ENCODE peak calls at places on chromosomes 11 and 22, in eight cellular contexts. One of them, this sample, is unnamed.

GRCh38 chr11:44899959-44900358 is 50.7 kb downstream of the TP53I11 start:
- DNase-seq in spleen: no peak
- DNase-seq in fibroblast of lung: peak; percentile 75
- DNase-seq in fibroblast of mammary gland: peak; percentile 79
- DNase-seq in right lobe of liver: no peak
- DNase-seq in H7: peak; percentile 90
- DNase-seq in IMR-90: peak; percentile 71
- DNase-seq in Jurkat, Clone E6-1: peak; percentile 84
- DNase-seq in this sample: peak; percentile 28

GRCh38 chr11:69745201-69745600 is 29.9 kb downstream of the FGF4 start:
- DNase-seq in spleen: no peak
- DNase-seq in fibroblast of lung: no peak
- DNase-seq in fibroblast of mammary gland: no peak
- DNase-seq in right lobe of liver: no peak
- DNase-seq in H7: no peak
- DNase-seq in IMR-90: no peak
- DNase-seq in Jurkat, Clone E6-1: no peak
- DNase-seq in this sample: no peak

GRCh38 chr11:14244926-14245325 is 114.1 kb downstream of the RRAS2 start:
- DNase-seq in spleen: no peak
- DNase-seq in fibroblast of lung: no peak
- DNase-seq in fibroblast of mammary gland: no peak
- DNase-seq in right lobe of liver: no peak
- DNase-seq in H7: no peak
- DNase-seq in IMR-90: no peak
- DNase-seq in Jurkat, Clone E6-1: no peak
- DNase-seq in this sample: no peak

GRCh38 chr11:61745796-61746653 is 6.4 kb upstream of the MYRF start:
- DNase-seq in spleen: no peak
- DNase-seq in fibroblast of lung: no peak
- DNase-seq in fibroblast of mammary gland: no peak
- DNase-seq in right lobe of liver: no peak
- DNase-seq in H7: no peak
- DNase-seq in IMR-90: no peak
- DNase-seq in Jurkat, Clone E6-1: no peak
- DNase-seq in this sample: no peak

GRCh38 chr11:85756401-85757200 is 54.3 kb downstream of the SYTL2 start:
- DNase-seq in spleen: no peak
- DNase-seq in fibroblast of lung: no peak
- DNase-seq in fibroblast of mammary gland: no peak
- DNase-seq in right lobe of liver: no peak
- DNase-seq in H7: no peak
- DNase-seq in IMR-90: no peak
- DNase-seq in Jurkat, Clone E6-1: no peak
- DNase-seq in this sample: peak; percentile 36

GRCh38 chr11:110573411-110573810 is 138.8 kb downstream of the ARHGAP20 start:
- DNase-seq in spleen: no peak
- DNase-seq in fibroblast of lung: no peak
- DNase-seq in fibroblast of mammary gland: no peak
- DNase-seq in right lobe of liver: no peak
- DNase-seq in H7: no peak
- DNase-seq in IMR-90: no peak
- DNase-seq in Jurkat, Clone E6-1: no peak
- DNase-seq in this sample: no peak

GRCh38 chr22:20430101-20430640 is 7.5 kb downstream of the SCARF2 start:
- DNase-seq in spleen: peak; percentile 77
- DNase-seq in fibroblast of lung: no peak
- DNase-seq in fibroblast of mammary gland: no peak
- DNase-seq in right lobe of liver: no peak
- DNase-seq in H7: peak; percentile 80
- DNase-seq in IMR-90: no peak
- DNase-seq in Jurkat, Clone E6-1: no peak
- DNase-seq in this sample: no peak

GRCh38 chr22:32380991-32381390 is 23.3 kb downstream of the RFPL3 start:
- DNase-seq in spleen: no peak
- DNase-seq in fibroblast of lung: peak; percentile 13
- DNase-seq in fibroblast of mammary gland: no peak
- DNase-seq in right lobe of liver: no peak
- DNase-seq in H7: no peak
- DNase-seq in IMR-90: peak; percentile 27
- DNase-seq in Jurkat, Clone E6-1: no peak
- DNase-seq in this sample: peak; percentile 60

GRCh38 chr11:91790346-91790745 is 434.3 kb upstream of the FAT3 start:
- DNase-seq in spleen: no peak
- DNase-seq in fibroblast of lung: no peak
- DNase-seq in fibroblast of mammary gland: no peak
- DNase-seq in right lobe of liver: no peak
- DNase-seq in H7: no peak
- DNase-seq in IMR-90: no peak
- DNase-seq in Jurkat, Clone E6-1: no peak
- DNase-seq in this sample: no peak

GRCh38 chr22:19984201-19984753 is 32.3 kb downstream of the ARVCF start:
- DNase-seq in spleen: peak; percentile 69
- DNase-seq in fibroblast of lung: peak; percentile 79
- DNase-seq in fibroblast of mammary gland: peak; percentile 67
- DNase-seq in right lobe of liver: no peak
- DNase-seq in H7: no peak
- DNase-seq in IMR-90: peak; percentile 79
- DNase-seq in Jurkat, Clone E6-1: no peak
- DNase-seq in this sample: peak; percentile 96

GRCh38 chr11:28343304-28344233 is 235.4 kb downstream of the METTL15 start:
- DNase-seq in spleen: no peak
- DNase-seq in fibroblast of lung: peak; percentile 88
- DNase-seq in fibroblast of mammary gland: peak; percentile 86
- DNase-seq in right lobe of liver: no peak
- DNase-seq in H7: no peak
- DNase-seq in IMR-90: peak; percentile 95
- DNase-seq in Jurkat, Clone E6-1: peak; percentile 62
- DNase-seq in this sample: peak; percentile 71

GRCh38 chr11:7593476-7593875 is 79.7 kb downstream of the PPFIBP2 start:
- DNase-seq in spleen: no peak
- DNase-seq in fibroblast of lung: no peak
- DNase-seq in fibroblast of mammary gland: no peak
- DNase-seq in right lobe of liver: no peak
- DNase-seq in H7: no peak
- DNase-seq in IMR-90: no peak
- DNase-seq in Jurkat, Clone E6-1: no peak
- DNase-seq in this sample: no peak

GRCh38 chr11:107821199-107821926 is 37.2 kb downstream of the SLC35F2 start:
- DNase-seq in spleen: no peak
- DNase-seq in fibroblast of lung: peak; percentile 75
- DNase-seq in fibroblast of mammary gland: peak; percentile 40
- DNase-seq in right lobe of liver: no peak
- DNase-seq in H7: no peak
- DNase-seq in IMR-90: peak; percentile 50
- DNase-seq in Jurkat, Clone E6-1: no peak
- DNase-seq in this sample: no peak

GRCh38 chr22:31969789-31970489 is 25.6 kb downstream of the YWHAH start:
- DNase-seq in spleen: peak; percentile 84
- DNase-seq in fibroblast of lung: peak; percentile 62
- DNase-seq in fibroblast of mammary gland: peak; percentile 65
- DNase-seq in right lobe of liver: peak; percentile 76
- DNase-seq in H7: peak; percentile 92
- DNase-seq in IMR-90: peak; percentile 66
- DNase-seq in Jurkat, Clone E6-1: no peak
- DNase-seq in this sample: peak; percentile 93

GRCh38 chr11:36394056-36394455 is 98.0 kb downstream of the PRR5L start:
- DNase-seq in spleen: no peak
- DNase-seq in fibroblast of lung: no peak
- DNase-seq in fibroblast of mammary gland: no peak
- DNase-seq in right lobe of liver: peak; percentile 5
- DNase-seq in H7: no peak
- DNase-seq in IMR-90: no peak
- DNase-seq in Jurkat, Clone E6-1: peak; percentile 44
- DNase-seq in this sample: no peak

GRCh38 chr11:15970506-15971214 is 385.7 kb downstream of the SOX6 start:
- DNase-seq in spleen: no peak
- DNase-seq in fibroblast of lung: no peak
- DNase-seq in fibroblast of mammary gland: no peak
- DNase-seq in right lobe of liver: no peak
- DNase-seq in H7: no peak
- DNase-seq in IMR-90: no peak
- DNase-seq in Jurkat, Clone E6-1: no peak
- DNase-seq in this sample: no peak

GRCh38 chr11:86241956-86242525 is 2.5 kb upstream of the EED start:
- DNase-seq in spleen: no peak
- DNase-seq in fibroblast of lung: no peak
- DNase-seq in fibroblast of mammary gland: no peak
- DNase-seq in right lobe of liver: no peak
- DNase-seq in H7: no peak
- DNase-seq in IMR-90: no peak
- DNase-seq in Jurkat, Clone E6-1: no peak
- DNase-seq in this sample: no peak

GRCh38 chr11:110430267-110431211 is 791 bp downstream of the FDX1 start:
- DNase-seq in spleen: no peak
- DNase-seq in fibroblast of lung: peak; percentile 36
- DNase-seq in fibroblast of mammary gland: peak; percentile 48
- DNase-seq in right lobe of liver: peak; percentile 90
- DNase-seq in H7: no peak
- DNase-seq in IMR-90: peak; percentile 56
- DNase-seq in Jurkat, Clone E6-1: no peak
- DNase-seq in this sample: peak; percentile 57

GRCh38 chr11:74988541-74989268 is at the start of gene NEU3:
- DNase-seq in spleen: peak; percentile 96
- DNase-seq in fibroblast of lung: peak; percentile 79
- DNase-seq in fibroblast of mammary gland: peak; percentile 65
- DNase-seq in right lobe of liver: peak; percentile 90
- DNase-seq in H7: peak; percentile 95
- DNase-seq in IMR-90: peak; percentile 69
- DNase-seq in Jurkat, Clone E6-1: peak; percentile 86
- DNase-seq in this sample: peak; percentile 86

GRCh38 chr11:12454782-12455181 is 77.4 kb downstream of the PARVA start:
- DNase-seq in spleen: no peak
- DNase-seq in fibroblast of lung: peak; percentile 34
- DNase-seq in fibroblast of mammary gland: peak; percentile 40
- DNase-seq in right lobe of liver: no peak
- DNase-seq in H7: no peak
- DNase-seq in IMR-90: peak; percentile 58
- DNase-seq in Jurkat, Clone E6-1: no peak
- DNase-seq in this sample: peak; percentile 42

GRCh38 chr11:24779791-24780190 is 282.9 kb downstream of the LUZP2 start:
- DNase-seq in spleen: no peak
- DNase-seq in fibroblast of lung: no peak
- DNase-seq in fibroblast of mammary gland: no peak
- DNase-seq in right lobe of liver: no peak
- DNase-seq in H7: peak; percentile 2
- DNase-seq in IMR-90: no peak
- DNase-seq in Jurkat, Clone E6-1: no peak
- DNase-seq in this sample: peak; percentile 17

DNA sequence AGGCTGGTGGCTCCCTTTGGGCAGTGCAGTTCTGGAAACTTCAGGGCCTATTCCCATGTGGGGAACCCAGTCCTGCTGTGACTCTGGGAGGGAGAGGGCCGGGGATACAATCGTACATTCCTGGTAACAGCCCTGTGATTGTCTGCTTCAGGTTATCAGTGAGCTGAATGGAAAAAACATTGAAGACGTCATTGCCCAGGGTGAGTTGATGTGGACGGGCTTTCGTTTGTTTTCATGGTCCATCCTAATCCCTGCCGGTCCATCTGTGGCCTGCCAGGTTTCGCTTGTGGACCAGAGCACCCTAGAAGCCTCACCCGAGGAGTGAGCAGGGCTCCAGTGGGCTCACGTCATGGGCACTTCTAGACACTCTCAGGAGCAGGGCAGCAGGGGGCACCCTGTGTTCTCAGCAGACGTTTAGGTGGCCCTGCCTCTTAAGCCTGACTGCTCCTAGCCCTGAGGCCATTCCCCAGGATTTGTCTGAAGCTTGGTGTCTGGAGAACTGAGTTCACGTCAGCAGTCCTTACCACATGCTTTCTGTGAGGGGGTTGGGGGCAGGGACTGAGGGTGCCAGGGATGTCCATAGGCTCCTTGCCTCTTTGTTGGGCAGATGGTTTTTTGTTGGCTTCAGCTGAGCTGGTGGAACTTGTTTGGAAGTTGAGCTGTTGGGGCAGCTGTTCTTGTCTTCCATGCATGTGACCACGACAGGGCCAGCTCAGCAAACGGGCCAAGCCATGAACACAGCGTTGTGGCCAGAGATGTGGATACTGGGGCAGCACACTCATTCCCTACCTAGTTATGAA is 1.9 kb downstream of the RPLP2 start:
- DNase-seq in spleen: no peak
- DNase-seq in fibroblast of lung: no peak
- DNase-seq in fibroblast of mammary gland: peak; percentile 32
- DNase-seq in right lobe of liver: no peak
- DNase-seq in H7: no peak
- DNase-seq in IMR-90: no peak
- DNase-seq in Jurkat, Clone E6-1: no peak
- DNase-seq in this sample: peak; percentile 50
- H3K4me3 ChIP-seq in spleen: no peak overlapping the region
- H3K4me3 ChIP-seq in fibroblast of lung: peak overlapping the region; percentile 78
- H3K4me3 ChIP-seq in fibroblast of mammary gland: peak overlapping the region; percentile 92
- H3K4me3 ChIP-seq in right lobe of liver: no peak overlapping the region
- H3K4me3 ChIP-seq in H7: no peak overlapping the region
- H3K4me3 ChIP-seq in IMR-90: no peak overlapping the region
- H3K4me3 ChIP-seq in Jurkat, Clone E6-1: peak overlapping the region; percentile 99
- H3K4me3 ChIP-seq in this sample: peak overlapping the region; percentile 92

GRCh38 chr11:115255006-115255762 is 249.0 kb downstream of the CADM1 start:
- DNase-seq in spleen: no peak
- DNase-seq in fibroblast of lung: peak; percentile 38
- DNase-seq in fibroblast of mammary gland: no peak
- DNase-seq in right lobe of liver: no peak
- DNase-seq in H7: no peak
- DNase-seq in IMR-90: no peak
- DNase-seq in Jurkat, Clone E6-1: no peak
- DNase-seq in this sample: no peak
- H3K4me3 ChIP-seq in spleen: no peak overlapping the region
- H3K4me3 ChIP-seq in fibroblast of lung: no peak overlapping the region
- H3K4me3 ChIP-seq in fibroblast of mammary gland: no peak overlapping the region
- H3K4me3 ChIP-seq in right lobe of liver: no peak overlapping the region
- H3K4me3 ChIP-seq in H7: no peak overlapping the region
- H3K4me3 ChIP-seq in IMR-90: no peak overlapping the region
- H3K4me3 ChIP-seq in Jurkat, Clone E6-1: no peak overlapping the region
- H3K4me3 ChIP-seq in this sample: no peak overlapping the region

DNA sequence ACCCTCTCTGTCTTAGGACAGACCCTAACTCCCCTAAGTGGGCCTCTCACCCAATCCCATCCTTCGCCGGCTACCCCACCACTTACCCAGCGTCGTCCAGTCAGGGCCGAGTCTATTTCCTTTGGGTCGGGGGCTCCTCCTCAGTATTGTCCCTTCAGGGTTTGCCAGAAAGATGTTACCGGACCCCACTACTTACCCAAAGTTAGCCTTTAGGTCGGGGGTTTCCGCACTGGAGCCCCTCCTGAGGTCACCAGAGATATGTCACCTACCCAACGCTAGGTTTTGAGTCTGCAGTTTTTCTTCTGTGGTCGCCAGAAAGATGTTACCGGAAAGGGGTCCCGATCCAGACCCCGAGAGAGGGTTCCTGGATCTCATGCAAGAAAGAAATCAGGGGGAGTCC is 17.9 kb upstream of the B4GALNT4 start:
- DNase-seq in spleen: peak; percentile 65
- DNase-seq in fibroblast of lung: no peak
- DNase-seq in fibroblast of mammary gland: no peak
- DNase-seq in right lobe of liver: no peak
- DNase-seq in H7: no peak
- DNase-seq in IMR-90: no peak
- DNase-seq in Jurkat, Clone E6-1: no peak
- DNase-seq in this sample: no peak
- H3K4me3 ChIP-seq in spleen: no peak overlapping the region
- H3K4me3 ChIP-seq in fibroblast of lung: no peak overlapping the region
- H3K4me3 ChIP-seq in fibroblast of mammary gland: no peak overlapping the region
- H3K4me3 ChIP-seq in right lobe of liver: no peak overlapping the region
- H3K4me3 ChIP-seq in H7: no peak overlapping the region
- H3K4me3 ChIP-seq in IMR-90: no peak overlapping the region
- H3K4me3 ChIP-seq in Jurkat, Clone E6-1: no peak overlapping the region
- H3K4me3 ChIP-seq in this sample: no peak overlapping the region

GRCh38 chr11:118907749-118908106 is 18.0 kb downstream of the BCL9L start:
- DNase-seq in spleen: no peak
- DNase-seq in fibroblast of lung: no peak
- DNase-seq in fibroblast of mammary gland: peak; percentile 51
- DNase-seq in right lobe of liver: no peak
- DNase-seq in H7: no peak
- DNase-seq in IMR-90: no peak
- DNase-seq in Jurkat, Clone E6-1: no peak
- DNase-seq in this sample: no peak
- H3K4me3 ChIP-seq in spleen: no peak overlapping the region
- H3K4me3 ChIP-seq in fibroblast of lung: no peak overlapping the region
- H3K4me3 ChIP-seq in fibroblast of mammary gland: no peak overlapping the region
- H3K4me3 ChIP-seq in right lobe of liver: no peak overlapping the region
- H3K4me3 ChIP-seq in H7: no peak overlapping the region
- H3K4me3 ChIP-seq in IMR-90: no peak overlapping the region
- H3K4me3 ChIP-seq in Jurkat, Clone E6-1: no peak overlapping the region
- H3K4me3 ChIP-seq in this sample: no peak overlapping the region

This sample was measured in epithelial cell of esophagus.